ENCODE peak calls at places on chromosomes 2 and 18, in nine cellular contexts. E, Y, O, M, F, Q, S, C and H are unnamed samples.

GRCh38 chr2:102107741-102108070 is 34.8 kb upstream of the IL1R1 start:
- DNase-seq in F (no peak), O (peak; percentile 57), E (peak; percentile 80), M (peak; percentile 62), Y (no peak), C (no peak), S (peak; percentile 26), Q (no peak), H (peak; percentile 72)

GRCh38 chr2:197850882-197851281 is 46.5 kb downstream of the PLCL1 start:
- DNase-seq in C (no peak), S (peak; percentile 27), E (no peak), O (peak; percentile 5), M (peak; percentile 24), Y (no peak), F (no peak), Q (no peak), H (no peak)

GRCh38 chr2:150007815-150008430 is 420.3 kb upstream of the MMADHC start:
- DNase-seq in E (no peak), Y (no peak), F (no peak), C (no peak), Q (no peak), M (peak; percentile 18), S (no peak), O (peak; percentile 10), H (no peak)

GRCh38 chr2:237431372-237431771 is 17.4 kb upstream of the COL6A3 start:
- DNase-seq in Q (no peak), F (no peak), C (no peak), S (peak; percentile 90), M (peak; percentile 84), Y (no peak), O (peak; percentile 93), E (peak; percentile 95), H (peak; percentile 84)

GRCh38 chr18:13572148-13572547 is 154.2 kb downstream of the FAM210A start:
- DNase-seq in O (no peak), M (no peak), C (no peak), E (no peak), F (no peak), Q (no peak), Y (no peak), S (no peak), H (no peak)

GRCh38 chr2:234366891-234367290 is 130.0 kb downstream of the ARL4C start:
- DNase-seq in M (peak; percentile 71), C (peak; percentile 82), S (peak; percentile 63), F (no peak), O (peak; percentile 34), Q (no peak), E (no peak), Y (no peak), H (no peak)

GRCh38 chr2:158973511-158973956 is 5.1 kb downstream of the TANC1 start:
- DNase-seq in M (no peak), Y (no peak), Q (no peak), F (no peak), C (no peak), O (peak; percentile 51), E (no peak), S (peak; percentile 33), H (no peak)

GRCh38 chr2:85988210-85988913 is 99.6 kb upstream of the ST3GAL5 start:
- DNase-seq in S (peak; percentile 82), C (no peak), M (peak; percentile 34), E (no peak), Q (no peak), O (no peak), F (no peak), Y (no peak), H (no peak)

GRCh38 chr18:2846241-2846637 is 567 bp upstream of the EMILIN2 start:
- DNase-seq in F (no peak), Y (peak; percentile 52), O (peak; percentile 16), C (no peak), Q (peak; percentile 73), S (peak; percentile 47), E (peak; percentile 24), M (peak; percentile 64), H (no peak)

GRCh38 chr2:135875491-135876065 is 665 bp downstream of the MCM6 start:
- DNase-seq in O (peak; percentile 60), Y (peak; percentile 77), S (peak; percentile 55), Q (peak; percentile 87), F (no peak), M (peak; percentile 83), E (peak; percentile 56), C (peak; percentile 42), H (peak; percentile 20)

GRCh38 chr18:13570856-13571495 is 155.4 kb downstream of the FAM210A start:
- DNase-seq in S (peak; percentile 27), E (no peak), Q (peak; percentile 12), Y (no peak), F (no peak), C (no peak), O (peak; percentile 7), M (peak; percentile 79), H (no peak)

GRCh38 chr2:4898706-4899105 is 793.5 kb upstream of the SOX11 start:
- DNase-seq in M (no peak), F (no peak), Y (no peak), E (peak; percentile 4), Q (no peak), O (no peak), S (no peak), C (no peak), H (no peak)

GRCh38 chr2:20421336-20421987 is 25.4 kb upstream of the RHOB start:
- DNase-seq in Y (no peak), O (no peak), C (no peak), F (no peak), E (no peak), M (no peak), S (no peak), Q (no peak), H (no peak)

GRCh38 chr18:22813648-22814328 is 119.3 kb upstream of the RBBP8 start:
- DNase-seq in F (no peak), S (peak; percentile 25), Q (peak; percentile 67), O (peak; percentile 65), Y (no peak), E (peak; percentile 69), C (peak; percentile 43), M (peak; percentile 53), H (no peak)

GRCh38 chr2:58769494-58770239 is 528.5 kb upstream of the FANCL start:
- DNase-seq in C (no peak), O (no peak), Y (no peak), S (no peak), E (no peak), M (peak; percentile 8), F (no peak), Q (no peak), H (no peak)

GRCh38 chr2:58762176-58762781 is 521.2 kb upstream of the FANCL start:
- DNase-seq in Y (peak; percentile 49), C (peak; percentile 28), S (peak; percentile 53), M (peak; percentile 80), F (peak; percentile 9), E (peak; percentile 44), O (peak; percentile 28), Q (peak; percentile 62), H (no peak)

GRCh38 chr2:58767833-58768726 is 527.0 kb upstream of the FANCL start:
- DNase-seq in S (no peak), Y (no peak), M (no peak), Q (no peak), C (no peak), F (no peak), O (no peak), E (no peak), H (no peak)

DNA sequence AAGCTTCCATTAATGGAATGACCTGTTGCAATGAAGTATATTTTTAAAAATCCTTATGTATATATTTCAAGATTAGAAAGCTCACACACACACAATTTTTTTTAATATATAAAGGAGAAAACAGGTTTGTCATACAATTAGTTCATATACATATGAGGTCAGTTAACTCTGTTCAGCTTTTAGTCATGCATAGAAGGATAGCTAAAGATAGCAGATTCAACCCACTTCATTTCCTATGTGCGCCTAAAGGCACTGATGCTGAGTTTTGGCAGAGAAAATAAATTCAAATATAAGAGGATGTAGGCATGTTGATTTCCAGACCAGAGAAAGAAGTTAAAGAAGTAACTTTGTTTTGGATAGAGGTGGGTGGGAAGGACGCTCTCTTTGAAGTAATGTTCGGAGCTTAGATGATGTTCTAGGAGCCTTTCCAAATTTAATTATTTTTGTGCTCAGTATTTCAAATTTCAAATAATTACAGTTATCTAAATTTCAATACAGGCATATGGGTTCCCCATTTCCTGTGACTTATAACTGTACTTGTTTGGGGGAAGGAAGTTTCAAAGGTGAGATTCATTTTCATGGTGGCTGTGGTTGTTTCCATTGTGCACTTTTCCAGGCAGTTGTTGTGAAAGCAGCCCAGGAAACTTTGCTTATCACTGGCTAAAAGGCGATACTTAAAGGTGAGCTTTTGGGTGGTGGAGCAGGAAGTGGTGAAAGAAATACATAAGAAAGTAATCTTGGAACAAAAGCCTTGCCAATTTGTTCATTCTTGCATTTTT is 523.4 kb upstream of the FANCL start:
- DNase-seq in Y (no peak), S (no peak), M (no peak), C (no peak), E (no peak), O (no peak), Q (no peak), F (no peak), H (no peak)
- H3K4me3 ChIP-seq in Y (no peak overlapping the region), S (no peak overlapping the region), M (no peak overlapping the region), C (no peak overlapping the region), E (no peak overlapping the region), O (no peak overlapping the region), Q (no peak overlapping the region), F (no peak overlapping the region), H (no peak overlapping the region)

GRCh38 chr2:170005702-170006101 is 172.2 kb upstream of the MYO3B start:
- DNase-seq in C (no peak), Q (peak; percentile 15), F (no peak), S (no peak), M (no peak), O (no peak), Y (no peak), E (no peak), H (no peak)
- TF ChIP-seq CTCF in C (no peak), Q (no peak), F (no peak), S (no peak), M (no peak), O (no peak), Y (no peak), E (no peak), H (no peak)

DNA sequence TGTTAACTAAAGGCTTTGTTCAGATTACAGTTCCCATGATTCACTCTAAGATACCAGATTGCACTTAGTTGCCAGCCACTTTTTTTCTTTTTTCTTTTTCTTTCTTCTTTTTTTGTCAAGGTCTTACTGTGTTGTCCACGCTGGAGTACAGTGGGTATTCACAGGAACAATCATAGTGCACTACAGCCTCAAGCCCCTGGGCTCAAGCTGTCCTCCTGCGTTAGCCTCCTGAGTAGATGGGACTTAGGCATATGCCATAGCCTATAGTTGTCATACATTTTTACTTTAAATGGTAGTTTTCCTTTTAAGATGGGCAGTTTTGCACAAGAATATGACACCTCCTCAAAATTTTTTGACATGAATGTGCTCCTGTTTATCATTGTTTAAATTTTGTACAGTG is 2.1 kb downstream of the UGP2 start:
- DNase-seq in Q (no peak), M (no peak), C (no peak), Y (no peak), O (no peak), S (no peak), F (no peak), E (no peak), H (no peak)
- H3K4me3 ChIP-seq in Q (peak overlapping the region; percentile 96), M (peak overlapping the region; percentile 88), C (no peak overlapping the region), Y (peak overlapping the region; percentile 91), O (no peak overlapping the region), S (peak overlapping the region; percentile 84), F (peak overlapping the region; percentile 76), E (no peak overlapping the region), H (no peak overlapping the region)

DNA sequence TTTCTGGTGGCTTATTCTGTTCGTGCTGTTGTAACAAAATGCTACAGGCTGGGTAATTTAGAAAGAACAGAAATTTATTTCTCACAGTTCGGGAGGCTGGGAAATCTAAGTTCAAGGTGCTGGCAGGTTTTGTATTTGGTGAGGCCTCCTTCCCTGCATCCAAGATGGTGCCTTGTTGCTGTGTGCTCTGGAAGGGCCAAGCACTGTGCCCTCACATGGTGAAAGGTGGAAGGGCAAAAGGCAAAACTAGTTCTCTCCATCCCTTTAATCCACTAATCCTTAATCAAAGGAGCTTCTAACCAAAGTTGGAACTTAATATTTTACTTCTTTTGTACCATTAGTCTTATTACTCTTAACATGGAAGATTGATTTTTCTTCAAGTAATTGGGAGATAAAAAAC is 7.4 kb downstream of the MRPL19 start:
- DNase-seq in C (no peak), E (no peak), F (no peak), Y (no peak), M (no peak), S (no peak), Q (no peak), O (no peak), H (no peak)
- TF ChIP-seq CTCF in C (no peak), E (no peak), F (no peak), Y (no peak), M (no peak), S (peak; percentile 5), Q (no peak), O (no peak), H (no peak)